ENCODE peak calls at places on chromosomes 3 and 15, in four cellular contexts. L is SK-N-SH, W is K562, K is H1. X is an unnamed sample.

GRCh38 chr3:107868449-107868848 is 222.4 kb downstream of the CD47 start:
- DNase-seq in K (no peak), W (no peak), L (no peak), X (no peak)

GRCh38 chr15:92843819-92844218 is 56.3 kb upstream of the CHD2 start:
- DNase-seq in L (no peak), K (no peak), W (no peak), X (no peak)

GRCh38 chr15:77836116-77836798 is 203.5 kb upstream of the LINGO1 start:
- DNase-seq in K (no peak), W (peak; percentile 54), L (peak; percentile 79), X (no peak)

GRCh38 chr3:30510596-30510995 is 95.8 kb upstream of the TGFBR2 start:
- DNase-seq in L (no peak), K (no peak), W (no peak), X (no peak)

GRCh38 chr15:49742381-49742780 is 121.5 kb downstream of the DTWD1 start:
- DNase-seq in W (no peak), K (no peak), L (no peak), X (no peak)

GRCh38 chr3:15800780-15801179 is 3.0 kb upstream of the ANKRD28 start:
- DNase-seq in L (no peak), K (no peak), W (no peak), X (no peak)

GRCh38 chr3:14959358-14959943 is 12.1 kb downstream of the NR2C2 start:
- DNase-seq in W (no peak), K (no peak), L (no peak), X (no peak)

GRCh38 chr15:47246317-47246716 is 471.0 kb upstream of the SEMA6D start:
- DNase-seq in K (no peak), W (no peak), L (no peak), X (no peak)

GRCh38 chr3:195896361-195897080 is 11.8 kb downstream of the TNK2 start:
- DNase-seq in L (peak; percentile 59), W (peak; percentile 43), K (no peak), X (no peak)

GRCh38 chr3:40317061-40317676 is 7.7 kb downstream of the EIF1B start:
- DNase-seq in L (peak; percentile 65), W (peak; percentile 72), K (no peak), X (no peak)

GRCh38 chr3:194487289-194488006 is 646 bp upstream of the ATP13A3 start:
- DNase-seq in W (peak; percentile 54), K (no peak), L (peak; percentile 66), X (peak; percentile 59)

GRCh38 chr15:92095691-92096090 is 242.2 kb downstream of the SLCO3A1 start:
- DNase-seq in L (no peak), K (no peak), W (no peak), X (no peak)

GRCh38 chr3:20861454-20861853 is 675.4 kb upstream of the SGO1 start:
- DNase-seq in L (no peak), W (no peak), K (no peak), X (no peak)

GRCh38 chr3:59127071-59127470 is 77.2 kb upstream of the CFAP20DC start:
- DNase-seq in W (no peak), K (no peak), L (peak; percentile 21), X (no peak)

GRCh38 chr15:39283531-39283930 is 297.3 kb upstream of the THBS1 start:
- DNase-seq in K (no peak), W (no peak), L (no peak), X (no peak)

GRCh38 chr3:171461087-171461917 is 1.1 kb upstream of the TNIK start:
- DNase-seq in K (no peak), W (no peak), L (no peak), X (no peak)

GRCh38 chr3:192727032-192727847 is at the start of gene FGF12:
- DNase-seq in L (peak; percentile 83), W (peak; percentile 30), K (peak; percentile 88), X (peak; percentile 96)

GRCh38 chr3:172315401-172316091 is 132.7 kb downstream of the GHSR start:
- DNase-seq in W (peak; percentile 37), L (no peak), K (no peak), X (no peak)

GRCh38 chr15:57158589-57158988 is 217.7 kb upstream of the CGNL1 start:
- DNase-seq in K (no peak), L (peak; percentile 9), W (no peak), X (no peak)

GRCh38 chr3:188296761-188297689 is 143.1 kb downstream of the LPP start:
- DNase-seq in W (no peak), K (no peak), L (no peak), X (no peak)

GRCh38 chr15:38048001-38048455 is 113.6 kb downstream of the TMCO5A start:
- DNase-seq in W (no peak), L (no peak), K (no peak), X (no peak)

GRCh38 chr15:85545757-85546156 is 165.4 kb downstream of the AKAP13 start:
- DNase-seq in K (no peak), L (no peak), W (no peak), X (no peak)

GRCh38 chr3:30826381-30827061 is 67.9 kb downstream of the GADL1 start:
- DNase-seq in L (no peak), W (no peak), K (no peak), X (no peak)

GRCh38 chr3:195209083-195209835 is 61.7 kb downstream of the XXYLT1 start:
- DNase-seq in L (peak; percentile 49), W (no peak), K (no peak), X (no peak)

GRCh38 chr15:31086344-31086743 is 15.2 kb downstream of the TRPM1 start:
- DNase-seq in W (no peak), L (no peak), K (no peak), X (no peak)

GRCh38 chr3:16151109-16151508 is 23.4 kb upstream of the GALNT15 start:
- DNase-seq in W (no peak), L (no peak), K (no peak), X (no peak)

GRCh38 chr3:148202386-148202785 is 495.3 kb upstream of the AGTR1 start:
- DNase-seq in W (no peak), L (no peak), K (no peak), X (peak; percentile 33)

GRCh38 chr3:13612829-13613228 is 63.9 kb downstream of the FBLN2 start:
- DNase-seq in K (no peak), W (peak; percentile 42), L (no peak), X (no peak)

GRCh38 chr3:81496407-81497104 is 264.9 kb downstream of the GBE1 start:
- DNase-seq in K (no peak), W (no peak), L (no peak), X (no peak)

GRCh38 chr3:38008191-38008701 is 17.7 kb downstream of the VILL start:
- DNase-seq in K (no peak), W (no peak), L (no peak), X (no peak)

GRCh38 chr3:103126111-103126510 is 691.3 kb downstream of the ZPLD1 start:
- DNase-seq in K (no peak), L (no peak), W (no peak), X (no peak)

GRCh38 chr15:42375941-42376340 is 16.6 kb downstream of the CAPN3 start:
- DNase-seq in W (no peak), L (no peak), K (no peak), X (no peak)

GRCh38 chr3:186268616-186269448 is 93.2 kb downstream of the DGKG start:
- DNase-seq in W (peak; percentile 33), K (no peak), L (no peak), X (peak; percentile 42)

GRCh38 chr3:5690904-5691532 is 503.5 kb downstream of the EDEM1 start:
- DNase-seq in L (no peak), K (no peak), W (no peak), X (no peak)

GRCh38 chr3:114231616-114232015 is 5.8 kb downstream of the ZNF80 start:
- DNase-seq in K (no peak), W (no peak), L (no peak), X (no peak)

GRCh38 chr15:79969175-79969574 is 1.8 kb downstream of the BCL2A1 start:
- DNase-seq in W (no peak), K (no peak), L (no peak), X (no peak)

GRCh38 chr15:74843891-74844299 is 939 bp upstream of the ULK3 start:
- DNase-seq in K (no peak), W (peak; percentile 78), L (peak; percentile 42), X (no peak)

DNA sequence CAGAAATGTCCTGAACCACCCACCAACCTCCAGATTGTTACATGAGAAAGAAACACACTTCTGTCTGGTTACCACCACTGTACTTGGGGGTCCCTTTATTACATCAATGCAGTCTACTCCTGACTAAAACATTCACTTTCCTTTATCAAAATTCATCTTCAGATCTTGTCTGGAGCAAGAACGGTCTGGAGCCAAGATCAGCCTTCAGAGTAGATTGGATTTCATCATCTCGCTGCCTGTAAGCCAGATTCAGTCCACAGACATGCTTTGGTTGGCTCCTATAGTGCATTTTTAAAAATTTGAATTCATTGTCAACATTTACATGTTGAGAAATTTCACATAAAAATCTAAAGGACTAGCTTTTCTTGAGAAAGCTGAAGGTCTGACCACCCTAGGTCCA is 183.7 kb downstream of the SHQ1 start:
- DNase-seq in K (no peak), L (no peak), W (no peak), X (no peak)
- TF ChIP-seq TEAD4 in K (no peak), L (no peak), W (no peak), X (no peak)

GRCh38 chr3:147119346-147119745 is 287.0 kb downstream of the ZIC4 start:
- DNase-seq in W (no peak), K (no peak), L (no peak), X (no peak)

GRCh38 chr3:147117631-147118030 is 288.7 kb downstream of the ZIC4 start:
- DNase-seq in L (no peak), K (no peak), W (no peak), X (no peak)

GRCh38 chr3:147118611-147119010 is 287.7 kb downstream of the ZIC4 start:
- DNase-seq in L (no peak), K (no peak), W (no peak), X (no peak)

GRCh38 chr3:147113293-147114045 is 292.9 kb downstream of the ZIC4 start:
- DNase-seq in W (no peak), K (no peak), L (no peak), X (no peak)
- TF ChIP-seq TEAD4 in W (no peak), K (no peak), L (peak; percentile 50), X (no peak)

DNA sequence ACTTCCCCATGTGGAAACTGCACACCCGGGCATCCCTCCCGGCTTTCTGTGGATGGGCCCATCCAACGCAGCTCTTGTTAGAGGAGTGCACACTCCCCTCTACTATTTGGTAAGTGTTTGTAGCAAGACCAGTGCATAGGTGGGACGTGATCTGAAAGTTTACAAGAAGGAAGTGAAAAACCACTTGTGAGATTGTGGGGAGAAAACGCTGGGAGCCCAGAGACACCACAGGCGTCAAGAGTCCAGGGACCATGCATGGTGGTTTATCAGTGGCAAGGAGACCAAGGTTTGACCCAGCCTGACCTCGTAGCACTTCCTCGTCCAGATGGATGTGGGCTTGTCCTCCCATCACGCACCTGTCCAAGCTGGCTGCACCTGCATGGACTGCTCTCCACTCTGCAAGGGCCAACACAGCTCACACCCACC is 51.6 kb downstream of the ATP10A start:
- DNase-seq in L (no peak), K (no peak), W (no peak), X (no peak)
- TF ChIP-seq TEAD4 in L (no peak), K (no peak), W (no peak), X (no peak)

GRCh38 chr3:55592572-55592971 is 105.5 kb upstream of the WNT5A start:
- DNase-seq in W (no peak), K (no peak), L (no peak), X (no peak)
- TF ChIP-seq TEAD4 in W (no peak), K (no peak), L (no peak), X (no peak)

GRCh38 chr15:40306371-40306770 is 1.4 kb downstream of the PLCB2 start:
- DNase-seq in L (no peak), K (no peak), W (no peak), X (no peak)
- TF ChIP-seq TEAD4 in L (no peak), K (no peak), W (no peak), X (no peak)

GRCh38 chr3:70488131-70488530 is 175.7 kb upstream of the MDFIC2 start:
- DNase-seq in L (no peak), W (no peak), K (no peak), X (no peak)
- TF ChIP-seq TEAD4 in L (no peak), W (no peak), K (no peak), X (no peak)

X was measured in WTC11.